ENCODE peak calls at places on chromosomes 16 and 17, in five cellular contexts. M, Z, X, U and V are unnamed samples.

GRCh38 chr17:74746922-74747321 is 1.5 kb upstream of the NHERF1 start:
- DNase-seq in Z (peak), X (no peak), U (no peak), M (no peak), V (no peak)

GRCh38 chr16:22670551-22670970 is 143.4 kb upstream of the HS3ST2 start:
- DNase-seq in U (peak), Z (peak), M (no peak), X (peak), V (peak)

GRCh38 chr17:68398731-68399637 is 58.3 kb downstream of the WIPI1 start:
- DNase-seq in U (peak), Z (peak), M (peak), X (peak), V (peak)

GRCh38 chr16:74667215-74667765 is 613 bp upstream of the RFWD3 start:
- DNase-seq in U (peak), X (peak), Z (peak), M (peak), V (peak)

GRCh38 chr16:4433228-4433627 is 7.6 kb downstream of the DNAJA3 start:
- DNase-seq in M (no peak), U (no peak), X (no peak), Z (no peak), V (no peak)

GRCh38 chr17:51610155-51610554 is 349.8 kb downstream of the UTP18 start:
- DNase-seq in U (no peak), M (no peak), Z (no peak), X (no peak), V (no peak)

GRCh38 chr16:15502041-15502725 is 67.8 kb downstream of the BMERB1 start:
- DNase-seq in X (no peak), Z (peak), U (peak), M (peak), V (peak)

GRCh38 chr17:73131993-73132595 is 32.7 kb upstream of the SSTR2 start:
- DNase-seq in X (no peak), U (no peak), M (no peak), Z (no peak), V (no peak)

GRCh38 chr16:61812251-61812650 is 224.0 kb downstream of the CDH8 start:
- DNase-seq in Z (no peak), M (no peak), X (no peak), U (no peak), V (no peak)

GRCh38 chr17:52297230-52298010 is 138.9 kb upstream of the CA10 start:
- DNase-seq in M (no peak), U (peak), Z (no peak), X (no peak), V (peak)

GRCh38 chr16:87552772-87553171 is 49.5 kb upstream of the JPH3 start:
- DNase-seq in M (no peak), Z (no peak), U (no peak), X (no peak), V (no peak)

GRCh38 chr16:50279142-50279865 is 13.0 kb downstream of the ADCY7 start:
- DNase-seq in M (no peak), U (no peak), X (no peak), Z (peak), V (no peak)

GRCh38 chr16:70778901-70779309 is 22.1 kb downstream of the VAC14 start:
- DNase-seq in U (peak), Z (no peak), M (peak), X (peak), V (peak)

GRCh38 chr17:280216-280615 is 72.4 kb downstream of the RPH3AL start:
- DNase-seq in X (no peak), U (no peak), M (no peak), Z (no peak), V (no peak)

GRCh38 chr16:71216714-71217113 is 13.8 kb downstream of the HYDIN start:
- DNase-seq in M (no peak), U (no peak), X (no peak), Z (no peak), V (no peak)

GRCh38 chr16:58661199-58661830 is 23.3 kb downstream of the SLC38A7 start:
- DNase-seq in Z (peak), M (peak), X (no peak), U (peak), V (peak)

GRCh38 chr16:82748026-82748425 is 121.3 kb downstream of the CDH13 start:
- DNase-seq in Z (no peak), X (no peak), U (no peak), M (peak), V (no peak)

GRCh38 chr17:63842173-63842539 is 329 bp downstream of the SMARCD2 start:
- DNase-seq in U (no peak), X (peak), Z (no peak), M (no peak), V (no peak)
- TF ChIP-seq MAFK in U (no peak), X (no peak), Z (no peak), M (no peak), V (no peak)

GRCh38 chr16:81207076-81207475 is 31.4 kb upstream of the BCO1 start:
- DNase-seq in M (no peak), U (no peak), Z (no peak), X (no peak), V (no peak)

GRCh38 chr16:81210807-81211206 is 27.7 kb upstream of the BCO1 start:
- DNase-seq in Z (no peak), M (no peak), X (no peak), U (no peak), V (no peak)

GRCh38 chr16:81201267-81201666 is 37.2 kb upstream of the BCO1 start:
- DNase-seq in X (no peak), U (no peak), M (peak), Z (no peak), V (no peak)

DNA sequence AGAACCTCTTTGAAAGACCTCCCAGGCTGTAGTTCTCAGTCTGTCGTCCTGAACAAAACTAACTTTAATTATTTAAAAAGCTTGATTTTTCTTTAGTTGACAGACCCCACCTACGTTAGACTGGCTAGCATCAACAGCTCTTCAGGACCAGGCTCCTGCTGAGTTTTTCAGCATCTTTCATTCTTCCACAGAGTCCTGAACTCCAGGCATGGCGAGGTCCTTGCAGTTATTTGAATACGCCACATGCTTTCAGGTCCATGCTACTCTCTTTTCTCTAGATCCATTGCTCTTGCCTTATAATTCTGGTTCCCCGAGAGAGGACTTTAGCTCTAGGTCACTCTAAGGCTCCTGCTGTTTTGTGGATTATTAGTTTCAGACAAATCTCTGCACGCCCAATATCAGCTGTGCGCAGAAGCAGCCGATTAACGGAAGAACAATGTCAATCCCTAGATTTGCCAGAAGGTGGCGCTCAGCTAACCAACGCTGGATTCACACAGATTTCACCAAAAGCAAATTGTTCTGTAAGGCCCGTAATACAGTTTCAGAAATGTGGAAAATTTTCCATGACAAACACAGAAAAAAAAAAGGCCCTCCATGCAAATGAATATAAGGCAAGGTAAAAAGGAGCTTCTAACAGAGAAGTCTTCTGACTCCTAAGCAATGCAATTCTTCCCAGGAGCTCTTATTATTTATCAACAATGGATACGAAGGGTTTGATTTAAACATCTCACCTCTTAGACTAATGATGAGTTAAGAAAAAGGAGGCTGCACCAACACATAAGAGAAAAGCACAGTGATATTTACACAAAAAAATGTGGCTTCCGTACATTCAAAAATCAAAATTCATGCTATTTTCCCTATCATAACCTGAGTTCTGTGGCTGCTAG is 33.5 kb upstream of the BCO1 start:
- DNase-seq in Z (peak), U (peak), M (peak), X (peak), V (peak)
- TF ChIP-seq MAFK in Z (no peak), U (no peak), M (no peak), X (no peak), V (no peak)

GRCh38 chr17:38344127-38344745 is 480 bp upstream of the GPR179 start:
- DNase-seq in M (no peak), Z (no peak), X (no peak), U (no peak), V (no peak)
- TF ChIP-seq MAFK in M (no peak), Z (no peak), X (no peak), U (no peak), V (no peak)

DNA sequence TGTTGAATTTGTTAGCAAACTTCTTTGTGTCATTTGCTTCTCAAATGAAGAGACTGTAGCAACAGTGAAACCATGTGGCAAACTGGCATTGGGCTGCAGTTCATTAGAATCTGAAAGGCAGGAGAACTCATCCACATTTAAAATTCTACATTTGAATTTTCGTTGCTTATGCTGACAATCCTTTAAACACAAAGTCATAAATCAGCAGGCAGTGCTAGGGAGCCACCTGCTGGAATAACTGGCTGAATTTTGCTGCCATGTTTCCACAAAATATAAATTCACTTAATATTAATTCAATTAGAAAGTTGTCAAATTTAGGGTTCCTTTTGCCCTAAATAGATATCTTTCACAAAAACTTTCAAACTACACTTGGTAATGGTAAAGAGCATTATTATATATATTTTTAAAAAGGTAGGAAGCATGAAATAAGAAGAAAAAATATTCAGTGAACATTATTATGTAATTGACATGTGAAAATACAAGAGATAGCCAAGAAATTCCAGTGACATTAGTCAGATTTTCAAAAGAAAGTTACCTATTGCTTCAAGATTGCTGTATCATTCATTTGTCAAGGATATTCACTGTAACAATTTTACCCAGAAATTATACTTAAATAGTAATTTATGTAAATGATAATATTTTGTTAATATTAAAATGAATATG is 350.1 kb downstream of the KIF2B start:
- DNase-seq in U (peak), Z (no peak), X (peak), M (no peak), V (peak)
- TF ChIP-seq MAFK in U (no peak), Z (no peak), X (no peak), M (no peak), V (no peak)

DNA sequence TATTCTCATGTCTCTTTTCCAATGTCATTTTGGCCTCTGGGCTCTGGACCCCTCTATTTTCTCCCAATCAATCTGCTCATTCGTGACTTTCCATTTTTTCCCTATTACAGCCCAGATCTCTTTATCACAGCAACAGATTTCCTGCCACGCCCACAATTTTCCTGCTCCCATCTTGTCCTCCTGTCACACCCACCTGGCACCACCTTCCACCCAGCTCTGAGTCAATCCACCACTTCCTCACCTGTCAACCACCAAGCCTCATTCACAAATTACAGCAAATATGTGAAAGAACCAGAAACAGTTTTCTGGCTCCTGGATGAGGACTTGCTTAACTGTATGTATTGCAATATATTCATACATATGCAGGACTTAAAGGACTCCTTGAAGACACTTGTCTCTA is 311.3 kb downstream of the GRIN2A start:
- DNase-seq in X (no peak), Z (no peak), M (no peak), U (no peak), V (no peak)
- TF ChIP-seq MAFK in X (no peak), Z (no peak), M (no peak), U (no peak), V (no peak)

DNA sequence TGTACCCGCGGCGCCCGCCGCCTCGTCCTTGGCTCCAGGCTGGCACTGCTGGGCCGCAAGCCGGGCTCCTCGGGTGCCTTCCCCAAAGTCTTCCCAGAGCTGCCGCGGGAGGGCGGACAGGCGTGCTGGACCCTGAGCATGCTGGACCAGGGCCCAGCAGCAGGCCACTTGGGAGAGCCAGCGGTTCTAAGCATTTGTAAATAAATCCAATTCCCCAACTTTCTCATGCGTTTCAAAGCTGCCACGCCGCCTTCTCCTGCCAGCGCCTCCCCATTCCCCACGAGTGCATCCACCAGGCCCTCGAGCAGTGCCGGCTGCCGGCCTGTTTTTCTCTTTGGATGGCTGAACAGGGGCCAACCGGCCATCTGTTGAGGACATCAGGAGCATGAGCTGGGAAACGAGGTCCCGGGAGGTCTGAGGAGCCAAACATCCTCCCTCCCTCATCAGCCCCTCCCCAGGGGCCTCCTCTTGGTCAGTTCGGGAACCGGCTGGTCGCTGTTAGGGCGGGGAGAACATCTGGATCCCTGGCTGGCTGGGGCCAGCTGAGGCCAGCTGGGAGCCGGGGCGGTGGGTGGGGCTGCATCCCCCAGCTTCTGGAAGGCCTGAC is 20.6 kb upstream of the PABPN1L start:
- DNase-seq in Z (no peak), X (no peak), U (no peak), M (peak), V (no peak)
- TF ChIP-seq MAFK in Z (no peak), X (no peak), U (no peak), M (no peak), V (no peak)

DNA sequence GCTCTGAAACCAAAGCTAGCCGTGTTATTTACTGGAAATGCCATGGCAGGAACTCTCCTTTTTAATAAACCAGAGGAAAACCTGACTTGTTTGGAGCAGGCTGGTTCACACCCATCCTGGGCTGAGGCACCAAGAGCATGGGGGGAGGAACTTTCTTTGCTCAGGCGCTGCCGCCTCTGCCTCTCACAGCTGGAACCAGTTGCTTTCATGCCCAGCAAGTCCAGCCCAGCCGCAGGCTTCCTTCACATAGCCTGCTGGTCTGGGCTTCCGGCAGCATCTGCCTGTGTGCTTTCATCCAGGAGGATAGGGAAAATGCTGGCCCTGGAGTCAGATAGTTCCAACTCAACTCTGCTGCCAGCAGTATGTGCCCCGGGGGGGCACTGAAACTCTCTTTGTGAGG is 88.1 kb upstream of the ASIC2 start:
- DNase-seq in M (no peak), U (no peak), X (no peak), Z (no peak), V (no peak)
- TF ChIP-seq MAFK in M (no peak), U (no peak), X (no peak), Z (no peak), V (no peak)

GRCh38 chr17:33595783-33596182 is 302.7 kb upstream of the ASIC2 start:
- DNase-seq in Z (no peak), U (no peak), M (no peak), X (no peak), V (no peak)

GRCh38 chr17:33598795-33599194 is 305.7 kb upstream of the ASIC2 start:
- DNase-seq in X (no peak), U (no peak), M (no peak), Z (no peak), V (no peak)

GRCh38 chr17:33594000-33594399 is 300.9 kb upstream of the ASIC2 start:
- DNase-seq in X (no peak), M (no peak), Z (no peak), U (no peak), V (no peak)

DNA sequence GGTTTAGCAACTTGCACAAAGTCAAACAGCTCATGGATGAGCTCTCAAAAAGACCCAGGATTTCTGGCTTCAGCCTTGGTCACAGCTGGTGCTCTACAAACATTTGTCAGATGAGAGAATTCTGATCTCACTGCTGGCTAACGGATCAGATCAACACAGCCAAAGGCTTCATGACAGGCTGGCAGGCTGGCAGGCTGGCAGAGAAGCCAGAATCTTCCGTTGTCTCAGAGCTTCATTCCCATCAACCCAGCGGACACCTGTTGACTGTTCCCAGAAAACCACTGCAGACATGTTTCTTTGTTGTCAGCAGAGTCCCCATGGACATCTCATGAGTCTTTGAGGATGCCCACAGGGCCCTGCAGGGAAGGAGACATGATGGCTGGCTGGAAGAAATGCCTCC is 303.8 kb upstream of the ASIC2 start:
- DNase-seq in U (no peak), M (no peak), Z (no peak), X (no peak), V (no peak)
- TF ChIP-seq MAFK in U (no peak), M (no peak), Z (no peak), X (no peak), V (no peak)